ENCODE peak calls at places on chromosomes 11 and 22, in five cellular contexts. D, H, F, U and G are unnamed samples.

GRCh38 chr11:116879789-116880402 is 42.5 kb upstream of the APOA1 start:
- DNase-seq in D (no peak), H (peak; percentile 65), F (peak; percentile 42), U (peak; percentile 34), G (peak; percentile 81)

GRCh38 chr11:62607729-62608128 is 4.8 kb downstream of the EML3 start:
- DNase-seq in D (no peak), H (no peak), F (no peak), U (no peak), G (no peak)

GRCh38 chr11:101563166-101563565 is 20.6 kb downstream of the TRPC6 start:
- DNase-seq in D (no peak), H (no peak), F (no peak), U (no peak), G (no peak)

GRCh38 chr22:19776433-19777031 is 16.0 kb downstream of the TBX1 start:
- DNase-seq in D (no peak), H (no peak), F (no peak), U (peak; percentile 90), G (no peak)

GRCh38 chr22:43293661-43294392 is 49.3 kb downstream of the SCUBE1 start:
- DNase-seq in D (no peak), H (peak; percentile 90), F (no peak), U (peak; percentile 77), G (no peak)

GRCh38 chr11:74557526-74557925 is 34.9 kb upstream of the POLD3 start:
- DNase-seq in D (no peak), H (no peak), F (no peak), U (no peak), G (no peak)

GRCh38 chr11:12827929-12828812 is 153.9 kb downstream of the TEAD1 start:
- DNase-seq in D (no peak), H (peak; percentile 66), F (no peak), U (no peak), G (peak; percentile 76)

GRCh38 chr11:103257360-103257759 is 148.1 kb downstream of the DYNC2H1 start:
- DNase-seq in D (no peak), H (peak; percentile 3), F (no peak), U (no peak), G (peak; percentile 60)

GRCh38 chr22:41425704-41426365 is 20.8 kb downstream of the TOB2 start:
- DNase-seq in D (no peak), H (no peak), F (no peak), U (no peak), G (no peak)

GRCh38 chr11:58024601-58025091 is 965 bp downstream of the OR9Q1 start:
- DNase-seq in D (no peak), H (no peak), F (no peak), U (no peak), G (no peak)

GRCh38 chr11:129364143-129364654 is 11.4 kb upstream of the BARX2 start:
- DNase-seq in D (peak; percentile 90), H (peak; percentile 80), F (peak; percentile 45), U (peak; percentile 70), G (peak; percentile 95)

GRCh38 chr11:1554981-1555712 is 16.9 kb downstream of the DUSP8 start:
- DNase-seq in D (peak; percentile 52), H (no peak), F (no peak), U (no peak), G (no peak)

GRCh38 chr11:11982975-11983374 is 25.5 kb downstream of the DKK3 start:
- DNase-seq in D (no peak), H (no peak), F (no peak), U (no peak), G (no peak)

GRCh38 chr11:77125191-77125590 is 2.9 kb upstream of the MYO7A start:
- DNase-seq in D (no peak), H (no peak), F (no peak), U (no peak), G (no peak)

GRCh38 chr11:130705670-130706421 is 210.4 kb downstream of the SNX19 start:
- DNase-seq in D (no peak), H (no peak), F (no peak), U (no peak), G (no peak)

GRCh38 chr11:35970445-35970844 is 26.6 kb downstream of the LDLRAD3 start:
- DNase-seq in D (no peak), H (no peak), F (no peak), U (no peak), G (no peak)

GRCh38 chr11:35968386-35969088 is 24.7 kb downstream of the LDLRAD3 start:
- DNase-seq in D (no peak), H (no peak), F (no peak), U (no peak), G (no peak)

GRCh38 chr11:35967042-35967441 is 23.2 kb downstream of the LDLRAD3 start:
- DNase-seq in D (no peak), H (no peak), F (no peak), U (no peak), G (no peak)

GRCh38 chr11:35971841-35972422 is 28.1 kb downstream of the LDLRAD3 start:
- DNase-seq in D (no peak), H (no peak), F (peak; percentile 25), U (no peak), G (no peak)

GRCh38 chr11:35969089-35970046 is 25.5 kb downstream of the LDLRAD3 start:
- DNase-seq in D (no peak), H (no peak), F (no peak), U (no peak), G (no peak)
- H3K4me2 ChIP-seq in D (no peak overlapping the region), H (no peak overlapping the region), F (no peak overlapping the region), U (no peak overlapping the region), G (no peak overlapping the region)

GRCh38 chr11:36605221-36606216 is 7.5 kb upstream of the RAG2 start:
- DNase-seq in D (no peak), H (no peak), F (no peak), U (no peak), G (no peak)
- TF ChIP-seq CREB1 in D (no peak), H (no peak), F (no peak), U (no peak), G (no peak)

GRCh38 chr22:37482244-37482643 is 3.9 kb downstream of the MFNG start:
- DNase-seq in D (no peak), H (no peak), F (no peak), U (no peak), G (no peak)
- H3K4me2 ChIP-seq in D (no peak overlapping the region), H (no peak overlapping the region), F (peak overlapping the region; percentile 100), U (no peak overlapping the region), G (no peak overlapping the region)

GRCh38 chr22:44360686-44361381 is 48.1 kb upstream of the SHISAL1 start:
- DNase-seq in D (no peak), H (no peak), F (no peak), U (no peak), G (peak; percentile 50)
- TF ChIP-seq CREB1 in D (no peak), H (no peak), F (no peak), U (no peak), G (no peak)

GRCh38 chr22:29793396-29793795 is 26.2 kb downstream of the UQCR10 start:
- DNase-seq in D (no peak), H (no peak), F (no peak), U (no peak), G (no peak)

GRCh38 chr22:29797351-29797750 is 30.2 kb downstream of the UQCR10 start:
- DNase-seq in D (no peak), H (no peak), F (peak; percentile 71), U (no peak), G (no peak)

GRCh38 chr22:29798801-29799200 is 31.6 kb downstream of the UQCR10 start:
- DNase-seq in D (no peak), H (no peak), F (no peak), U (no peak), G (no peak)

GRCh38 chr22:29798318-29798717 is 31.1 kb downstream of the UQCR10 start:
- DNase-seq in D (no peak), H (no peak), F (peak; percentile 46), U (no peak), G (no peak)

GRCh38 chr22:29795663-29796062 is 28.5 kb downstream of the UQCR10 start:
- DNase-seq in D (no peak), H (no peak), F (no peak), U (no peak), G (no peak)
- H3K4me2 ChIP-seq in D (no peak overlapping the region), H (no peak overlapping the region), F (no peak overlapping the region), U (no peak overlapping the region), G (no peak overlapping the region)

GRCh38 chr11:36156486-36157150 is 132.6 kb downstream of the COMMD9 start:
- DNase-seq in D (no peak), H (no peak), F (no peak), U (no peak), G (no peak)
- TF ChIP-seq CREB1 in D (no peak), H (no peak), F (no peak), U (no peak), G (no peak)

GRCh38 chr11:85822814-85823213 is 11.9 kb upstream of the SYTL2 start:
- DNase-seq in D (no peak), H (no peak), F (no peak), U (no peak), G (no peak)

GRCh38 chr11:85821636-85822035 is 10.7 kb upstream of the SYTL2 start:
- DNase-seq in D (no peak), H (no peak), F (no peak), U (no peak), G (no peak)

GRCh38 chr11:85825590-85825989 is 14.6 kb upstream of the SYTL2 start:
- DNase-seq in D (no peak), H (no peak), F (no peak), U (no peak), G (no peak)

GRCh38 chr11:85826096-85826855 is 15.3 kb upstream of the SYTL2 start:
- DNase-seq in D (no peak), H (no peak), F (no peak), U (no peak), G (peak; percentile 50)

DNA sequence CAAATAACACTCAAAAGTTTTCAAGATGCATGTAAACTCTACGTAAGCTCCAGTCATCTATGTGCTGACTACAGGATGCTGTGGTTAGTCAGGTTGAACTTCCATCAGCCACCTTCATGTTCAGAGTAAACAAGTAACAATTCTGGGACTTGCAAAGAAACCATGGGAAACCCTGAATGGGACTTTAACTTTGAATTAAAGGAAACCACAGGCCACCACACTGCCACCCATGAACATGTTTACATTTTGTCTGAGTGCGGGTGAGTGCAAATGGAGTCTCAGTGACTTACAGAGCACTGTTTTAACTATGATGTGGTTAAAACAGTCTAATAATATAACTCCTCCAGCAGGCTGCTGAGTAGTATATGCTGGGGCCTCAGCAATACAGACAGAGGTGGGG is 12.9 kb upstream of the SYTL2 start:
- DNase-seq in D (no peak), H (no peak), F (no peak), U (no peak), G (no peak)
- H3K4me2 ChIP-seq in D (no peak overlapping the region), H (no peak overlapping the region), F (no peak overlapping the region), U (no peak overlapping the region), G (no peak overlapping the region)

GRCh38 chr22:48554893-48555552 is 1272.7 kb downstream of the BRD1 start:
- DNase-seq in D (peak; percentile 63), H (no peak), F (no peak), U (no peak), G (peak; percentile 53)
- TF ChIP-seq CREB1 in D (no peak), H (no peak), F (no peak), U (no peak), G (no peak)

GRCh38 chr11:63670077-63670737 is 969 bp downstream of the ATL3 start:
- DNase-seq in D (no peak), H (no peak), F (no peak), U (no peak), G (no peak)

GRCh38 chr11:63668396-63668795 is 2.8 kb downstream of the ATL3 start:
- DNase-seq in D (no peak), H (no peak), F (no peak), U (no peak), G (no peak)

GRCh38 chr11:63666874-63667273 is 4.3 kb downstream of the ATL3 start:
- DNase-seq in D (no peak), H (no peak), F (no peak), U (no peak), G (no peak)

GRCh38 chr11:63670738-63671321 is 346 bp downstream of the ATL3 start:
- DNase-seq in D (peak; percentile 66), H (no peak), F (no peak), U (no peak), G (peak; percentile 68)

GRCh38 chr11:63667993-63668392 is 3.2 kb downstream of the ATL3 start:
- DNase-seq in D (no peak), H (no peak), F (no peak), U (no peak), G (no peak)
- H3K4me2 ChIP-seq in D (no peak overlapping the region), H (no peak overlapping the region), F (peak overlapping the region; percentile 11), U (peak overlapping the region; percentile 20), G (no peak overlapping the region)